ENCODE peak calls at places on chromosomes 12 and 14, in seven cellular contexts. F is mucosa of descending colon, J is fibroblast of mammary gland, M is HCT116, O is heart left ventricle, L is GM12865, C is fibroblast of the aortic adventitia. D is an unnamed sample.

GRCh38 chr14:97129639-97130038 is 332.5 kb downstream of the VRK1 start:
- DNase-seq in F (no peak), J (no peak), M (no peak), O (no peak), L (no peak), C (no peak), D (no peak)

GRCh38 chr14:68569970-68570409 is 222.9 kb downstream of the ZFP36L1 start:
- DNase-seq in F (no peak), J (no peak), M (no peak), O (no peak), L (no peak), C (no peak), D (no peak)

GRCh38 chr14:91870001-91870400 is 2.7 kb upstream of the TC2N start:
- DNase-seq in F (peak), J (no peak), M (no peak), O (no peak), L (no peak), C (no peak), D (no peak)

GRCh38 chr14:89364316-89364715 is 52.7 kb downstream of the FOXN3 start:
- DNase-seq in F (no peak), J (no peak), M (no peak), O (no peak), L (no peak), C (no peak), D (no peak)

GRCh38 chr14:35138585-35138984 is 16.2 kb downstream of the PRORP start:
- DNase-seq in F (no peak), J (no peak), M (no peak), O (no peak), L (no peak), C (no peak), D (no peak)

GRCh38 chr14:26281280-26281998 is 316.4 kb downstream of the NOVA1 start:
- DNase-seq in F (no peak), J (peak), M (no peak), O (no peak), L (no peak), C (peak), D (peak)

GRCh38 chr12:85672436-85672835 is 163.8 kb downstream of the RASSF9 start:
- DNase-seq in F (no peak), J (no peak), M (no peak), O (no peak), L (no peak), C (no peak), D (no peak)

GRCh38 chr12:131438874-131439273 is 272.0 kb upstream of the SFSWAP start:
- DNase-seq in F (no peak), J (no peak), M (no peak), O (no peak), L (no peak), C (no peak), D (no peak)

GRCh38 chr12:97267166-97267565 is 195.4 kb upstream of the RMST start:
- DNase-seq in F (no peak), J (no peak), M (no peak), O (no peak), L (no peak), C (no peak), D (no peak)

GRCh38 chr12:121626853-121627623 is 708 bp downstream of the ORAI1 start:
- DNase-seq in F (peak), J (peak), M (no peak), O (peak), L (peak), C (peak), D (peak)

GRCh38 chr14:53367631-53368030 is 214.5 kb upstream of the DDHD1 start:
- DNase-seq in F (no peak), J (peak), M (no peak), O (no peak), L (no peak), C (peak), D (peak)

GRCh38 chr14:95774265-95775160 is 60.6 kb upstream of the TCL1A start:
- DNase-seq in F (peak), J (peak), M (peak), O (no peak), L (peak), C (peak), D (peak)

GRCh38 chr12:93387780-93388179 is 10.1 kb downstream of the NUDT4 start:
- DNase-seq in F (no peak), J (peak), M (no peak), O (no peak), L (peak), C (peak), D (peak)

GRCh38 chr12:47590771-47591368 is 115.0 kb downstream of the RPAP3 start:
- DNase-seq in F (no peak), J (no peak), M (no peak), O (no peak), L (no peak), C (no peak), D (no peak)

GRCh38 chr12:47591387-47591786 is 114.4 kb downstream of the RPAP3 start:
- DNase-seq in F (no peak), J (peak), M (no peak), O (no peak), L (no peak), C (peak), D (peak)

GRCh38 chr12:47586952-47587669 is 118.7 kb downstream of the RPAP3 start:
- DNase-seq in F (no peak), J (no peak), M (no peak), O (no peak), L (no peak), C (no peak), D (no peak)

GRCh38 chr12:47591795-47592194 is 114.0 kb downstream of the RPAP3 start:
- DNase-seq in F (no peak), J (no peak), M (no peak), O (no peak), L (no peak), C (no peak), D (no peak)
- TF ChIP-seq CTCF in F (no peak), J (no peak), M (no peak), O (no peak), L (no peak), C (no peak), D (no peak)

DNA sequence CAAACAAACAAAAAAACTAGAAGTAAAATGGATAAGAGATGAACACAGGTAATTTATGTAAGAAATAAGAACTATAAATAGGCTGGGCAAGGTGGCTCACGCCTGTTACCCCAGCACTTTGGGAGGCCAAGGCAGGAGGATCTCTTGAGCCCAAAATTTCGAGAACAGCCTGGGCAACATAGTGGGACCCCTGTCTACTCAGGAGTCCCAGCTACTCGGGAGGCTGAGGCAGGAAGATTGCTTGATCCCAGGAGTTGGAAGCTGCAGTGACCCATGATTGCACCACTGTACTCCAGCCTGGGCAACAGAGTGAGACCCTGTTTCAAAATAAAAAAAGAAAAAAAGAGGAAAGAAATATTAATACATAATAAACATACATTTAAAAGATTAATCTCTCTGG is 22.7 kb upstream of the ABCD4 start:
- DNase-seq in F (no peak), J (no peak), M (no peak), O (no peak), L (no peak), C (no peak), D (no peak)
- H3K4me3 ChIP-seq in F (no peak), J (no peak), M (no peak), O (no peak), L (no peak), C (no peak), D (no peak)

DNA sequence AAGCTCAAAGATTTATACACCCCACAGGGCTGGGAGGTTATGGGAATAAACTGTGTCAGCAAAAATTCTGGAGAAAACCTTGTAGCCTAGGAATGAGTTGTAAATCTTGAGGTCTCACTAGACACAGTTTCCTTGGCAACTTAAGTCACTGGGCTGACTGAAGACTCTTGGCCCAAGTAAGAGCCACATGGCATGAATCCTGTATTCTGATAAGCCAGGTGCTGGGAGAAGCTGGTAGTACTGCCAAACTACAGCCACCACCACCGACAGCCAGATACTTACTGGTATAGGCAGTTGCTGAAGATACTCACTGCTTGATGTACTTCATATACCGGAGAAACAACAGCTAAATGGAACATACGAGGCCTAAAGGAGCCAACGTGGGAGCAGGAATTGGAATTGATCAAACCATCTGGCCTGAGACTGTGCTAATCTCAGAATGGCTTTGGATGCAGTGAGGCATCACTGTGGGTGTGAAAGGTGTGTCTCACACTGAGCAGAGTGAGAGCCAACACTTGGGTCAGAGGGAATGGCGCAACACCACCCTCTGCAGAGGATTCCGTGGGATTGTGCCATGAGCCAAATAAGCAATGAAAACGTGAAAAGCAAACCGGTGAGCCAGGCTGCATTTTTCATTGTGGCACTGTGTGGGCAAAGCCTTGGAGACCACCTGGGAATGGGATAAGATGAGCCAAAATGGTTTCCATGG is 102.9 kb upstream of the TMCC3 start:
- DNase-seq in F (no peak), J (peak), M (no peak), O (no peak), L (no peak), C (peak), D (peak)
- TF ChIP-seq CTCF in F (no peak), J (no peak), M (no peak), O (no peak), L (no peak), C (no peak), D (no peak)

DNA sequence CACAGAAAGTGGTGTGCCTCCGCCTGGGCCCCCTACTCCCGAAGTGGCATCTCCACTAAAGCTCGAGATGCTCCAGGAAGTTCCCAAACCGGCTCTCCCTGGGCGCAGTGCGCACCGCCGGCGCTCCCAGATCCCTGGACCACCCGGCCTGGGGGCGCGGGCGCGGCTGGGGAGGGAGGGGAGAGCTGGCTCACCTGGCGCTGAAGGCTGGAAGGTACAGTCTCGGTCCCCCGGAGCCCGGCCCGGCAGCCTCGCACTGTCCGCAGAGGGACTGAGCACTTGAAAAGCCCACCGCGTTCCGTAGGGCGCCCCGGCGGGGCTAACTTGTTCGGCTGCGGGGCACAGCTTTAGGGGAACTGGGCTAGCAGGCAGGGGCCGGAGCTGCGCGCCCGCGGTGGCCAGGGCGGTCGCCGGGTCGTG is 558 bp downstream of the DBX2 start:
- DNase-seq in F (no peak), J (no peak), M (no peak), O (peak), L (no peak), C (no peak), D (no peak)
- H3K4me3 ChIP-seq in F (no peak), J (no peak), M (no peak), O (peak), L (no peak), C (no peak), D (no peak)

D was measured in fibroblast of pulmonary artery.